ENCODE peak calls at places on chromosomes 2 and 18, in nine cellular contexts. E, A, T, M, G, V, J, W and D are unnamed samples.

GRCh38 chr18:623760-624620 is 27.2 kb downstream of the CLUL1 start:
- DNase-seq in E (peak; percentile 5), A (peak; percentile 38), T (peak; percentile 38), M (peak; percentile 55), G (peak; percentile 89), V (peak; percentile 85), J (peak; percentile 77), W (peak; percentile 12), D (peak; percentile 30)

GRCh38 chr2:110794951-110795350 is 62.6 kb downstream of the ACOXL start:
- DNase-seq in E (no peak), A (no peak), T (no peak), M (no peak), G (no peak), V (no peak), J (no peak), W (no peak), D (no peak)

GRCh38 chr2:222919841-222920609 is 59.2 kb downstream of the ACSL3 start:
- DNase-seq in E (no peak), A (no peak), T (peak; percentile 90), M (no peak), G (peak; percentile 96), V (no peak), J (no peak), W (peak; percentile 32), D (peak; percentile 62)

GRCh38 chr2:136154384-136154783 is 36.4 kb upstream of the CXCR4 start:
- DNase-seq in E (no peak), A (no peak), T (no peak), M (no peak), G (no peak), V (no peak), J (no peak), W (no peak), D (no peak)

GRCh38 chr2:237731663-237732062 is 66.9 kb upstream of the RBM44 start:
- DNase-seq in E (no peak), A (no peak), T (no peak), M (no peak), G (peak; percentile 86), V (no peak), J (no peak), W (peak; percentile 33), D (peak; percentile 78)

GRCh38 chr2:45554073-45554742 is 56.9 kb downstream of the SRBD1 start:
- DNase-seq in E (no peak), A (no peak), T (no peak), M (no peak), G (peak; percentile 58), V (no peak), J (no peak), W (no peak), D (no peak)

GRCh38 chr2:55618025-55618648 is 715 bp upstream of the PPP4R3B start:
- DNase-seq in E (no peak), A (no peak), T (no peak), M (no peak), G (no peak), V (no peak), J (no peak), W (no peak), D (no peak)

GRCh38 chr2:223944166-223944703 is 900 bp downstream of the WDFY1 start:
- DNase-seq in E (no peak), A (no peak), T (no peak), M (peak; percentile 45), G (peak; percentile 46), V (peak; percentile 87), J (peak; percentile 71), W (no peak), D (no peak)

GRCh38 chr2:31205186-31205585 is 12.1 kb downstream of the CAPN14 start:
- DNase-seq in E (no peak), A (no peak), T (no peak), M (no peak), G (no peak), V (no peak), J (no peak), W (no peak), D (no peak)

GRCh38 chr18:41594582-41594981 is 360.5 kb upstream of the PIK3C3 start:
- DNase-seq in E (no peak), A (no peak), T (peak; percentile 31), M (no peak), G (peak; percentile 2), V (no peak), J (no peak), W (no peak), D (no peak)

GRCh38 chr2:241775223-241776177 is 1.1 kb upstream of the GAL3ST2 start:
- DNase-seq in E (no peak), A (no peak), T (no peak), M (no peak), G (no peak), V (no peak), J (no peak), W (no peak), D (peak; percentile 54)

GRCh38 chr18:23798249-23798648 is 109.0 kb downstream of the LAMA3 start:
- DNase-seq in E (no peak), A (no peak), T (no peak), M (no peak), G (no peak), V (no peak), J (no peak), W (no peak), D (no peak)

GRCh38 chr2:186617771-186618170 is 27.9 kb downstream of the ITGAV start:
- DNase-seq in E (no peak), A (no peak), T (no peak), M (no peak), G (no peak), V (no peak), J (no peak), W (no peak), D (no peak)

GRCh38 chr18:22694954-22695353 is 238.2 kb upstream of the RBBP8 start:
- DNase-seq in E (no peak), A (no peak), T (peak; percentile 89), M (peak; percentile 72), G (peak; percentile 84), V (peak; percentile 90), J (no peak), W (peak; percentile 74), D (peak; percentile 36)

GRCh38 chr18:478679-479078 is 21.8 kb downstream of the COLEC12 start:
- DNase-seq in E (no peak), A (no peak), T (peak; percentile 65), M (no peak), G (peak; percentile 46), V (no peak), J (no peak), W (no peak), D (no peak)